ENCODE peak calls at places on chromosomes 2 and 18, in nine cellular contexts. Y, G, K, C, J, T, O, W and L are unnamed samples.
A peak's percentile ranks its signal among the peaks of the same experiment; 100 is the strongest.

GRCh38 chr2:238376884-238377391 is 49.8 kb upstream of the ASB1 start:
- DNase-seq in J (no peak), T (no peak), C (no peak), O (no peak), Y (no peak), G (peak; percentile 75), K (peak; percentile 30), W (no peak), L (no peak)

GRCh38 chr2:66305714-66306113 is 129.2 kb upstream of the MEIS1 start:
- DNase-seq in Y (no peak), C (no peak), J (no peak), K (peak; percentile 2), O (no peak), W (peak; percentile 76), G (peak; percentile 1), T (no peak), L (no peak)

GRCh38 chr18:56086786-56087185 is 498.8 kb upstream of the TCF4 start:
- DNase-seq in C (no peak), T (no peak), Y (no peak), J (no peak), O (no peak), W (no peak), K (no peak), G (no peak), L (no peak)

GRCh38 chr2:132703396-132703795 is 33.4 kb upstream of the LYPD1 start:
- DNase-seq in Y (no peak), C (no peak), T (no peak), K (peak; percentile 93), W (no peak), J (no peak), O (no peak), G (peak; percentile 62), L (no peak)

GRCh38 chr18:58417752-58418151 is 211.1 kb downstream of the ALPK2 start:
- DNase-seq in K (peak; percentile 59), G (peak; percentile 77), W (no peak), Y (no peak), T (no peak), O (no peak), C (no peak), J (no peak), L (no peak)

GRCh38 chr2:71117064-71117463 is 13.0 kb downstream of the MCEE start:
- DNase-seq in Y (no peak), O (no peak), W (no peak), C (no peak), J (no peak), T (no peak), K (no peak), G (no peak), L (no peak)

GRCh38 chr2:30372836-30373235 is 74.2 kb upstream of the LCLAT1 start:
- DNase-seq in W (no peak), J (no peak), C (no peak), T (no peak), K (no peak), Y (no peak), O (no peak), G (peak; percentile 25), L (no peak)

GRCh38 chr2:224569654-224570053 is 15.5 kb downstream of the CUL3 start:
- DNase-seq in W (no peak), C (no peak), K (no peak), T (no peak), Y (no peak), O (no peak), J (no peak), G (no peak), L (no peak)

GRCh38 chr2:128360711-128361110 is 42.0 kb upstream of the HS6ST1 start:
- DNase-seq in G (no peak), J (no peak), O (no peak), Y (no peak), W (no peak), K (no peak), T (no peak), C (peak; percentile 37), L (peak; percentile 83)

GRCh38 chr18:58862851-58863538 is 1.7 kb upstream of the ZNF532 start:
- DNase-seq in C (peak; percentile 70), J (no peak), O (peak; percentile 89), K (peak; percentile 62), T (peak; percentile 42), G (peak; percentile 65), W (peak; percentile 41), Y (peak; percentile 41), L (no peak)

GRCh38 chr2:2564300-2565085 is 233.4 kb upstream of the MYT1L start:
- DNase-seq in T (peak; percentile 73), K (no peak), Y (no peak), C (peak; percentile 68), W (no peak), J (no peak), G (no peak), O (no peak), L (no peak)

GRCh38 chr18:62781893-62782292 is 66.6 kb downstream of the PHLPP1 start:
- DNase-seq in W (no peak), T (no peak), Y (no peak), O (no peak), K (peak; percentile 91), G (peak; percentile 92), J (no peak), C (no peak), L (no peak)

GRCh38 chr18:63817441-63818051 is 42.3 kb downstream of the SERPINB7 start:
- DNase-seq in T (no peak), J (no peak), C (no peak), W (no peak), K (peak; percentile 71), Y (no peak), O (no peak), G (peak; percentile 87), L (no peak)

GRCh38 chr2:20401495-20401855 is 45.4 kb upstream of the RHOB start:
- DNase-seq in C (no peak), J (no peak), Y (no peak), O (no peak), G (no peak), T (no peak), W (no peak), K (no peak), L (no peak)

GRCh38 chr2:15471606-15472005 is 89.5 kb downstream of the NBAS start:
- DNase-seq in Y (no peak), C (no peak), G (no peak), W (no peak), T (no peak), K (no peak), J (no peak), O (no peak), L (no peak)

GRCh38 chr2:165202230-165202629 is 1.6 kb downstream of the SCN3A start:
- DNase-seq in J (no peak), T (no peak), C (no peak), W (no peak), Y (no peak), O (no peak), G (no peak), K (no peak), L (no peak)

GRCh38 chr18:23291456-23292205 is 156.3 kb downstream of the CABLES1 start:
- DNase-seq in T (no peak), O (no peak), W (no peak), Y (no peak), J (no peak), C (peak; percentile 51), K (peak; percentile 74), G (peak; percentile 92), L (no peak)

GRCh38 chr2:231059756-231060155 is 3.1 kb downstream of the PSMD1 start:
- DNase-seq in Y (no peak), O (no peak), G (no peak), K (peak; percentile 38), W (no peak), C (no peak), T (no peak), J (no peak), L (no peak)
- H3K27ac ChIP-seq in Y (no peak overlapping the region), O (no peak overlapping the region), G (no peak overlapping the region), K (no peak overlapping the region), W (no peak overlapping the region), C (no peak overlapping the region), T (no peak overlapping the region), J (no peak overlapping the region), L (no peak overlapping the region)

GRCh38 chr2:101372792-101373191 is 14.5 kb downstream of the CREG2 start:
- DNase-seq in T (no peak), J (no peak), G (no peak), O (no peak), K (no peak), C (no peak), Y (no peak), W (no peak), L (no peak)
- H3K4me3 ChIP-seq in T (no peak overlapping the region), J (no peak overlapping the region), G (no peak overlapping the region), O (no peak overlapping the region), K (no peak overlapping the region), C (no peak overlapping the region), Y (no peak overlapping the region), W (no peak overlapping the region), L (no peak overlapping the region)

DNA sequence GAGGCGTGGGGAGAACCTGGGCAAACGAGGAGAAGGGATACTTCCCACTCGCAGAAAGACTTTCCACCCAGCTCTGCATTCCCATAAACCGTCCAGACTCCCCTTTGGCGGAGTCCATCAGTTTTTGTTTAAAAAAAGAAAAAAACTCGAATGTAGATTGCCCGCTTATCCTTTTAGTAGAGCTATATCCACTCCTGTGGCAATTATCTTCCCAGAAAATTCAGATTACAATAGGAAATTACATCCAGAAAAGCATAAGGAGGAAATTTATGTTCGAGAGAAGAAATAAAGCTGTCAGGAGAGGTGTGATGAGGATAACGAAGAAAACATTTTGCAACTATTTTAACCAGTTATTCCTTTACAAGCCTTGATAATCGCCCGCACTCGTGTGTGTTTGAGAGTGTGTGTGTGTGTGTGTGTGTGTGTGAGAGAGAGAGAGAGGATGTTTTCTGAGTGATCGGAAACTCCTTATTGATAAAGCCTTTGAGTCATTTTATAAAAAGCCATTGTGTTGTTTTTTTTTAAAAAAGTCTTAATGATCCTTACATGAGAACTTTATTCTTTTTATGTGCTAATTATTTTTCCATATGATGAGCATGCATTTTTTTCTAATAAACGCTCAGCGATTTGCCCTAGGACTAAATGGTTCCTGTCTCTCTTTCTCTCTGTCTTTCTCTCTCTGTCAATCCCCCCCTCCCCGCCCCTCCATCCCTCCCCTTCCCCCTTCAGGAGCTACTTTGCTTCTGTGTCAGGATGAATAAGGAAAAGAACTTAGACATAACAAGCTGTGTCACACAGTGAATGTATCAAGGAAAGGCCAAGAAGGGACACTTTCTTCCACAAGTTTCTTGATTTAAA is 1.1 kb upstream of the PPP3R1 start:
- DNase-seq in C (no peak), T (no peak), O (no peak), K (peak; percentile 30), J (no peak), W (no peak), Y (peak; percentile 39), G (peak; percentile 32), L (no peak)
- H3K27ac ChIP-seq in C (peak overlapping the region; percentile 76), T (peak overlapping the region; percentile 98), O (peak overlapping the region; percentile 99), K (peak overlapping the region; percentile 88), J (peak overlapping the region; percentile 93), W (peak overlapping the region; percentile 97), Y (peak overlapping the region; percentile 93), G (peak overlapping the region; percentile 96), L (peak overlapping the region; percentile 94)

DNA sequence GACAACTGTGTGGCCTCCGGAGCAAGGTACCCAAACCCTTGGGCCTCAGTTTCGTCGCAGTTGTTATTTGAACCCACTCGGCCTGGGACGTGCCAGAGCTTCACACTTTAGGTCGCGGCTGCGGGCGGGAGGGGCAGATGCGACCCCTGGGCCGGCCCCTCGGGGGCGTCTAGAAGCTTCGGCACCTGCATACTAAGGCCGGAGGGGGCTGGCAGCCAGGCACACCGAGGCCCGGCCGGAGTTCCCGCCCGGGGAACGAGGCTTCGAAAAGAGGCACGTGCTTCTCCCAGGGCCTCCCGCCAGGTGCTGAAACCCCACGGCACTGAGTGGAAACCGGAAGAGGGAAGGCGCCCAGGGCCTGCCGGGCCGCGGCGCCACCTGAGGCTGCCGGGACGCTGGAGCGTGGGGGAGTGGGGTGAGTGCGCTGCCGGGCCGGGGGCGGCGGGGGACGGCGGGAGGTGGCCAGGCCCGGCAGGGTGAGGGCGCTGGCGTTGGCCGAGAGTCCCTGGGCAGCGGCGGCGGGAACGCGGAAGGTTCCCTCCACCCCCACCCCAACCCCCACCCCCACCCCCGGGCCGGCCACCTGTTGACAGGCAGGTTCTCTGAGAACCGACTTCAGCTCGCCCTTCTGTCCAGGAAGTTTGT is 8.9 kb downstream of the OTX1 start:
- DNase-seq in T (peak; percentile 49), K (no peak), C (peak; percentile 75), W (no peak), Y (no peak), O (peak; percentile 83), J (no peak), G (no peak), L (no peak)
- H3K4me3 ChIP-seq in T (peak overlapping the region; percentile 42), K (no peak overlapping the region), C (no peak overlapping the region), W (peak overlapping the region; percentile 50), Y (no peak overlapping the region), O (peak overlapping the region; percentile 17), J (no peak overlapping the region), G (no peak overlapping the region), L (peak overlapping the region; percentile 30)